ENCODE peak calls at places on chromosomes 7 and 10, in four cellular contexts. T is sigmoid colon, Z is thyroid gland, A is A549. F is an unnamed sample.

GRCh38 chr10:97607076-97607635 is 17.6 kb downstream of the C10orf62 start:
- DNase-seq in T (no peak), Z (no peak), A (no peak), F (no peak)

GRCh38 chr10:43267811-43268210 is 946 bp upstream of the RASGEF1A start:
- DNase-seq in T (no peak), Z (no peak), A (no peak), F (no peak)

GRCh38 chr7:30886608-30887011 is 25.0 kb upstream of the AQP1 start:
- DNase-seq in T (no peak), Z (no peak), A (no peak), F (no peak)

GRCh38 chr7:102093599-102094001 is 193.1 kb upstream of the SH2B2 start:
- DNase-seq in T (no peak), Z (no peak), A (no peak), F (no peak)

GRCh38 chr10:7408003-7408493 is 2.8 kb downstream of the SFMBT2 start:
- DNase-seq in T (peak), Z (peak), A (peak), F (peak)

GRCh38 chr10:68734349-68734748 is 13.3 kb downstream of the CCAR1 start:
- DNase-seq in T (no peak), Z (no peak), A (no peak), F (no peak)

GRCh38 chr10:61992683-61993629 is 91.5 kb downstream of the ARID5B start:
- DNase-seq in T (peak), Z (peak), A (peak), F (peak)

GRCh38 chr10:56068040-56068439 is 293.0 kb downstream of the ZWINT start:
- DNase-seq in T (no peak), Z (no peak), A (no peak), F (no peak)

GRCh38 chr7:47264021-47264651 is 317.8 kb downstream of the TNS3 start:
- DNase-seq in T (no peak), Z (no peak), A (no peak), F (no peak)

GRCh38 chr10:7317799-7318446 is 92.9 kb downstream of the SFMBT2 start:
- DNase-seq in T (no peak), Z (no peak), A (no peak), F (no peak)

GRCh38 chr10:47452495-47453434 is 31.1 kb downstream of the ANXA8 start:
- DNase-seq in T (no peak), Z (no peak), A (no peak), F (no peak)

GRCh38 chr10:47435081-47435480 is 48.8 kb downstream of the ANXA8 start:
- DNase-seq in T (no peak), Z (no peak), A (no peak), F (no peak)

GRCh38 chr7:150435390-150436073 is 14.9 kb upstream of the GIMAP8 start:
- DNase-seq in T (no peak), Z (no peak), A (no peak), F (no peak)

GRCh38 chr10:71393841-71394475 is 2.8 kb upstream of the CDH23 start:
- DNase-seq in T (no peak), Z (no peak), A (no peak), F (no peak)

GRCh38 chr10:126201603-126202002 is 186.7 kb downstream of the ADAM12 start:
- DNase-seq in T (no peak), Z (no peak), A (no peak), F (no peak)

GRCh38 chr10:45386657-45387056 is 12.6 kb downstream of the ALOX5 start:
- DNase-seq in T (no peak), Z (no peak), A (no peak), F (no peak)

GRCh38 chr10:12644380-12645144 is 295.2 kb downstream of the CAMK1D start:
- DNase-seq in T (no peak), Z (no peak), A (no peak), F (no peak)

GRCh38 chr7:70695804-70696104 is 436.2 kb upstream of the GALNT17 start:
- DNase-seq in T (no peak), Z (no peak), A (no peak), F (no peak)

GRCh38 chr10:35304649-35305048 is 31.7 kb upstream of the CCNY start:
- DNase-seq in T (no peak), Z (no peak), A (no peak), F (peak)

GRCh38 chr10:73609116-73609515 is 18.0 kb upstream of the USP54 start:
- DNase-seq in T (no peak), Z (no peak), A (no peak), F (no peak)

GRCh38 chr7:151810434-151811232 is 66.3 kb downstream of the PRKAG2 start:
- DNase-seq in T (no peak), Z (no peak), A (no peak), F (no peak)

GRCh38 chr7:14424675-14425074 is 435.2 kb upstream of the ETV1 start:
- DNase-seq in T (no peak), Z (no peak), A (no peak), F (no peak)

GRCh38 chr10:100868391-100868790 is 44.4 kb upstream of the SLF2 start:
- DNase-seq in T (no peak), Z (no peak), A (no peak), F (no peak)

GRCh38 chr10:62050941-62051433 is 149.5 kb downstream of the ARID5B start:
- DNase-seq in T (no peak), Z (peak), A (peak), F (no peak)

GRCh38 chr10:61842755-61843497 is 58.6 kb upstream of the ARID5B start:
- DNase-seq in T (no peak), Z (no peak), A (no peak), F (peak)

GRCh38 chr10:88557659-88558058 is 25.5 kb downstream of the RNLS start:
- DNase-seq in T (no peak), Z (no peak), A (no peak), F (no peak)

GRCh38 chr10:76583711-76584161 is 1053.9 kb downstream of the KCNMA1 start:
- DNase-seq in T (no peak), Z (peak), A (peak), F (no peak)

GRCh38 chr7:136403591-136403990 is 426.4 kb upstream of the MTPN start:
- DNase-seq in T (no peak), Z (no peak), A (no peak), F (no peak)

GRCh38 chr7:49422564-49422963 is 350.9 kb upstream of the VWC2 start:
- DNase-seq in T (no peak), Z (no peak), A (no peak), F (no peak)

GRCh38 chr10:121154846-121155245 is 303.7 kb downstream of the WDR11 start:
- DNase-seq in T (no peak), Z (peak), A (no peak), F (no peak)

GRCh38 chr7:55288070-55288824 is 76.9 kb upstream of the LANCL2 start:
- DNase-seq in T (no peak), Z (no peak), A (no peak), F (no peak)

GRCh38 chr7:139720705-139721231 is 57.0 kb downstream of the HIPK2 start:
- DNase-seq in T (no peak), Z (no peak), A (no peak), F (no peak)

GRCh38 chr7:39703143-39703542 is 79.8 kb downstream of the RALA start:
- DNase-seq in T (no peak), Z (no peak), A (peak), F (no peak)

GRCh38 chr7:134462337-134462925 is 3.5 kb upstream of the AKR1B1 start:
- DNase-seq in T (no peak), Z (no peak), A (peak), F (no peak)

GRCh38 chr7:81264116-81264515 is 345.3 kb upstream of the SEMA3C start:
- DNase-seq in T (no peak), Z (no peak), A (peak), F (no peak)

GRCh38 chr7:158955146-158955870 is 99.0 kb downstream of the DYNC2I1 start:
- DNase-seq in T (peak), Z (no peak), A (no peak), F (no peak)

GRCh38 chr10:43854042-43854441 is 205.4 kb upstream of the ZNF32 start:
- DNase-seq in T (no peak), Z (no peak), A (no peak), F (no peak)

DNA sequence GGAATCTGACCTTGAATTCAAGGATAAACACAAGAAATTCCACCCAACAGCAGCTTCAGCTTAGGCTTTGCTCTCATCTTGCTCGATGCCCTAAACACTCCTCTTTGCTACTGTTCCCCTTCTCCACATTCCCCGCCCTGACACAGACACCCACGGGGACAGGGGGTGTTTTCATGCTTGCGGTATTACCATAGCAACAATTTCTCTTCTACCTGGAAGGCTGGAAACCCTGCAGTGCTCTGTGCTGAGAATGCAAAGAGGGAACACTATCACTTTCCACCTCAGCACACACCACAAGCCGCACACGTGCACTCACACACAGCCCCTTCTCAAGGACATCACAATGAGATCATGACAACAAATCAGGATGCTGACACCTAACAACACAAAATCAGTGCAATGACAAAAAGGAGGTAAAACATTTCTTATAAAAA is 81.5 kb downstream of the RNF216 start:
- DNase-seq in T (no peak), Z (peak), A (no peak), F (no peak)
- TF ChIP-seq POLR2A in T (no peak), Z (peak), A (no peak), F (no peak)

GRCh38 chr7:142720140-142720773 is 29.0 kb upstream of the PRSS1 start:
- DNase-seq in T (no peak), Z (no peak), A (no peak), F (no peak)
- TF ChIP-seq POLR2A in T (no peak), Z (no peak), A (no peak), F (no peak)

GRCh38 chr7:1291040-1291689 is 58.5 kb downstream of the UNCX start:
- DNase-seq in T (no peak), Z (no peak), A (no peak), F (no peak)
- TF ChIP-seq POLR2A in T (no peak), Z (no peak), A (no peak), F (no peak)

GRCh38 chr10:79070611-79071534 is 2.1 kb downstream of the ZMIZ1 start:
- DNase-seq in T (peak), Z (peak), A (peak), F (peak)
- TF ChIP-seq POLR2A in T (peak), Z (peak), A (no peak), F (peak)

DNA sequence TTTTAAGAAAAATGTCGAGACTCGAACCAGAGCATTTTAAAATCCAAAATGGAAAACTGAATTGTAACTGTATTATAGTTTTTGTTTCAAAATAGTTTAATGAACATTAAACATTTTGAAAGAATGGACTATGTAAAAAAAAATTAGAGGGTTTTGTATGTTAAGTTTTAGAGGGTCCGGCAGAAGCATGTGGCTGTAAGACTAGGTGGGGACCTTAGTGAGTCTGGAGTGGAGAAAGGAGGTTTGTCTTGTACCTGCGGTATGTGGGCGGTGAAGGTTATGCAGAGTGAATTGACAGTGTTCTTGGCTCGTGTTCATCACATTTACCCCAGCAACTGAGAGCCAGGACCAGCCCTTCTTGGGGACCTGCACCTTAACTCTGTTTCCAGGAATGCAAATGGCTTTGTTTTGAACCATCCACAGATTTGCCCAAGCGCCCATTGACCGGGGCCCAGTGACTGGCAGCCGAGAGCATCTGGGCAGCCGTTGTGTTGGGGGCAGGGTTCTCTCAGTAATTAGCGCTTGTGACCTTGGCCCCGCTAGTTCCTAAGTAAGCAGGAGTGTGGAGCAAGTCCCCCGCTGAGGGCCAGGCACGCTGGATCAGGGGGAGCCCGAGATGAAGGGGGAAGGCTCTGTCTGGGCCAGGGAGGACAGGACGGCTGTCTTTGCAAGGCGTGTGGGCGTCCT is 1.4 kb upstream of the KLF6 start:
- DNase-seq in T (peak), Z (peak), A (peak), F (peak)
- TF ChIP-seq POLR2A in T (no peak), Z (peak), A (peak), F (no peak)

DNA sequence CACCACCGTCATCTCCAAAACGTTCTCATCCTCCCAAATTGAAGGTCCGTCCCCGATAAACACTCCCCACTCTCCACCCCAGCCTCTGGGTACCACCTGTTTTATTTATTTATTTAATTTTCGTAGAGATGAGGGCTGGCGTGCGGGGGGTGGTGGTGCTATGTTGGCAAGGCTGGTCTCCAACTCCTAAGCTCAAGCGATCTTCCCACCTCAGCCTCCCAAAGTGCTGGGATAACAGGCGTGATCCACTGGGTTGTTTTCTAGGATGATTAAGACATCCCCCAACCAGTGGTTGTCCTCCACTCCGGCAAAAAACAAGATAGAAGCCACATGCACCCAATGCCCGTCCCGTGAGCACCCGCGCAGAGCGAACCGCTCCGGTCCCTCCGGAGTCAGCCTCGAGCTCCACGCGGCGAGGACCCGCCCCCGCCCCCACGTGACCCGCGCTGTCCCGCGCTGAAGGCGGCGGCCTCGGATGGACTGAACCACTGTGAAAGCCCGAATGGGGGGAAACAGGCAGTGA is 916 bp upstream of the EIF3B start:
- DNase-seq in T (peak), Z (peak), A (peak), F (peak)
- TF ChIP-seq POLR2A in T (peak), Z (peak), A (peak), F (peak)

GRCh38 chr10:75407716-75408511 is 6.3 kb upstream of the ZNF503 start:
- DNase-seq in T (no peak), Z (peak), A (no peak), F (peak)

GRCh38 chr10:75410135-75410787 is 8.7 kb upstream of the ZNF503 start:
- DNase-seq in T (no peak), Z (no peak), A (no peak), F (no peak)

GRCh38 chr10:75408512-75408881 is 6.9 kb upstream of the ZNF503 start:
- DNase-seq in T (no peak), Z (no peak), A (no peak), F (no peak)

GRCh38 chr10:75407296-75407715 is 5.7 kb upstream of the ZNF503 start:
- DNase-seq in T (no peak), Z (no peak), A (no peak), F (no peak)

DNA sequence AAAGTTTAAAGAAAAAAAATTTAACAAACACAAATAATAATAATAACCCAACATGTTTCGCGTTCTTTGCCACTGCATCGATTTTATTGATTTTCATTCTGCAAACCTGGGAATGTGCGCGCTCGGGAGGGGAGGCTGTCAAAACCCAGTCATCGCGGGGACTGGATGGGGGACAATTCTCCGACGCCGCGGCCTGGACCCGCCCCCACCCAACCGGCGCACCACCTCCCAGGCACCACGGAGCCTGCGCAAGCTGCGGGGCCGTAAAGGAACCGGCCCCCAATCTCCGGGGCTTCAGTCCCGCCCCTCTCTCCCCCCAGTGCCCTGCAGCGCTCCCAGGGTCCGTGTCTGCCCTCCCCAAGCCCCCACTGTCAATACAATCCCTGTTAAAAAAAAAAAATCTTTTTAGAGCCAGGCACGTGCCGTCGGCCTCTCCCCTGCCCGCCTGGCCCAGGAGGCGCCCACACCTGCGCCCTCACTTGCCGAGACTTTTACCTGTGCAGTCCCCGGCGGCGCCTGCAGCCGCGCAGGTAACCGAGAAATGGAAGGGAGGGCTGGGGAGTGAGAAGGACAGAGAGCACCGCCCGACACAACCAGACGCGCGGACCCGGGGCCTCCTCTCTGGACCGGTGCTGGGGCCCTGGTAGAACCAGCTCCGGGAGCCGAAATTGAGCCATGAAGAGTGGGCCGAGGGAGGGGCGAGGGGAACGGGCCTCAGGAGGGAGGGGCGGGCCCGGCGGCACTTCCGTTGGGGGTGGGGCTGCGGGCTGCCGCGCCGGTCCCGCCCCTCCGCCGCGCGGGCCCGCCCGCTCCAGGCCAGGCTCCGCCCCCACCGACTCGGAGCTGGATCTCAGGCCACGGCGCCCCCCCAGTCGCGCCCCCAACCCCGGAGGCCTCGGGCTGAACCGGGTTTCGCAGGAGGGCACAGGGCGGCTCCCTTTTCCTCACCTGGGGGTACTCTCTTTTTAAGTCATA is 7.6 kb upstream of the ZNF503 start:
- DNase-seq in T (peak), Z (peak), A (peak), F (peak)
- TF ChIP-seq POLR2A in T (no peak), Z (peak), A (no peak), F (no peak)